ENCODE peak calls at places on chromosomes 4 and X, in nine cellular contexts. I is NCI-H1694; N is activated CD4-positive, alpha-beta memory T cell treated with anti-CD3 and anti-CD28 coated beads for 36 hours; Q is activated T-helper 1 cell treated with Interleukin-2 at 50 U/mL for 16 hours; M is neural progenitor cell; L is NAMALWA; P is NCI-H1417; E is MM.1S; R is ACHN. U is an unnamed sample.

GRCh38 chrX:133350751-133351150 is 64.5 kb downstream of the GPC4 start:
- DNase-seq in I (no peak), N (no peak), Q (no peak), M (no peak), L (no peak), P (no peak), E (no peak), R (no peak), U (no peak)

GRCh38 chr4:152434011-152434410 is 101.9 kb downstream of the FBXW7 start:
- DNase-seq in I (no peak), N (no peak), Q (no peak), M (no peak), L (peak), P (no peak), E (no peak), R (no peak), U (no peak)

GRCh38 chr4:118400362-118400761 is 47.6 kb upstream of the PRSS12 start:
- DNase-seq in I (no peak), N (no peak), Q (no peak), M (no peak), L (no peak), P (no peak), E (no peak), R (no peak), U (no peak)

GRCh38 chrX:150680974-150681373 is 12.2 kb upstream of the MTMR1 start:
- DNase-seq in I (no peak), N (peak), Q (no peak), M (peak), L (peak), P (peak), E (no peak), R (peak), U (no peak)

GRCh38 chrX:49754238-49754857 is 58.6 kb upstream of the PAGE1 start:
- DNase-seq in I (peak), N (peak), Q (peak), M (peak), L (peak), P (peak), E (peak), R (peak), U (peak)

GRCh38 chr4:161522031-161522430 is 641.8 kb downstream of the FSTL5 start:
- DNase-seq in I (no peak), N (no peak), Q (no peak), M (no peak), L (no peak), P (no peak), E (no peak), R (no peak), U (no peak)

GRCh38 chr4:113328514-113328913 is 279.1 kb downstream of the ANK2 start:
- DNase-seq in I (no peak), N (peak), Q (no peak), M (peak), L (peak), P (no peak), E (no peak), R (peak), U (no peak)

GRCh38 chrX:68934922-68935321 is 106.1 kb downstream of the EFNB1 start:
- DNase-seq in I (no peak), N (no peak), Q (no peak), M (no peak), L (no peak), P (no peak), E (no peak), R (no peak), U (no peak)

GRCh38 chrX:94524867-94525266 is 850.9 kb downstream of the FAM133A start:
- DNase-seq in I (no peak), N (no peak), Q (no peak), M (no peak), L (peak), P (no peak), E (peak), R (peak), U (no peak)

GRCh38 chrX:48785525-48786214 is 720 bp upstream of the GATA1 start:
- DNase-seq in I (no peak), N (no peak), Q (no peak), M (no peak), L (no peak), P (no peak), E (no peak), R (no peak), U (no peak)

GRCh38 chrX:12878536-12878935 is 11.7 kb downstream of the TLR7 start:
- DNase-seq in I (no peak), N (no peak), Q (no peak), M (no peak), L (no peak), P (no peak), E (no peak), R (no peak), U (no peak)

GRCh38 chr4:1523907-1524636 is 117.8 kb upstream of the NKX1-1 start:
- DNase-seq in I (no peak), N (no peak), Q (no peak), M (peak), L (no peak), P (no peak), E (no peak), R (no peak), U (no peak)

GRCh38 chrX:132776486-132777210 is 181.8 kb downstream of the HS6ST2 start:
- DNase-seq in I (no peak), N (peak), Q (no peak), M (no peak), L (peak), P (no peak), E (no peak), R (no peak), U (no peak)

GRCh38 chrX:113512700-113513395 is 672.2 kb upstream of the AMOT start:
- DNase-seq in I (no peak), N (no peak), Q (no peak), M (no peak), L (no peak), P (no peak), E (no peak), R (peak), U (no peak)

GRCh38 chrX:15146515-15146914 is 123.4 kb downstream of the ASB9 start:
- DNase-seq in I (no peak), N (peak), Q (no peak), M (peak), L (peak), P (no peak), E (no peak), R (no peak), U (no peak)

GRCh38 chr4:183142566-183143545 is 43.8 kb downstream of the WWC2 start:
- DNase-seq in I (no peak), N (no peak), Q (no peak), M (no peak), L (no peak), P (no peak), E (no peak), R (peak), U (no peak)

GRCh38 chr4:1882850-1883271 is 11.7 kb downstream of the NSD2 start:
- DNase-seq in I (no peak), N (no peak), Q (no peak), M (no peak), L (no peak), P (no peak), E (no peak), R (no peak), U (no peak)

GRCh38 chr4:5448286-5448685 is 260.1 kb downstream of the EVC2 start:
- DNase-seq in I (no peak), N (no peak), Q (no peak), M (no peak), L (no peak), P (no peak), E (no peak), R (no peak), U (no peak)

GRCh38 chr4:9704551-9705332 is 76.7 kb upstream of the DRD5 start:
- DNase-seq in I (no peak), N (peak), Q (no peak), M (no peak), L (no peak), P (no peak), E (no peak), R (no peak), U (no peak)

GRCh38 chr4:168731006-168731636 is 234.3 kb downstream of the PALLD start:
- DNase-seq in I (no peak), N (no peak), Q (no peak), M (no peak), L (no peak), P (peak), E (no peak), R (no peak), U (no peak)

GRCh38 chr4:66568001-66568400 is 897.7 kb upstream of the EPHA5 start:
- DNase-seq in I (no peak), N (no peak), Q (no peak), M (no peak), L (no peak), P (no peak), E (no peak), R (no peak), U (no peak)

GRCh38 chr4:1910643-1911042 is 39.5 kb downstream of the NSD2 start:
- DNase-seq in I (peak), N (peak), Q (no peak), M (peak), L (peak), P (peak), E (peak), R (peak), U (no peak)

GRCh38 chrX:139762400-139763183 is 54.6 kb upstream of the MCF2 start:
- DNase-seq in I (no peak), N (no peak), Q (no peak), M (no peak), L (no peak), P (no peak), E (no peak), R (no peak), U (no peak)

GRCh38 chr4:16827762-16828724 is 70.4 kb downstream of the LDB2 start:
- DNase-seq in I (no peak), N (no peak), Q (no peak), M (peak), L (no peak), P (no peak), E (no peak), R (no peak), U (no peak)

GRCh38 chr4:169254546-169254983 is 16.2 kb downstream of the SH3RF1 start:
- DNase-seq in I (no peak), N (no peak), Q (no peak), M (no peak), L (no peak), P (no peak), E (no peak), R (peak), U (no peak)

GRCh38 chr4:4420421-4420820 is 33.5 kb downstream of the NSG1 start:
- DNase-seq in I (no peak), N (no peak), Q (no peak), M (no peak), L (no peak), P (no peak), E (no peak), R (no peak), U (no peak)

GRCh38 chr4:82525287-82525898 is 36.4 kb downstream of the TMEM150C start:
- DNase-seq in I (no peak), N (no peak), Q (no peak), M (no peak), L (no peak), P (no peak), E (no peak), R (no peak), U (no peak)

GRCh38 chr4:141713185-141713584 is 76.8 kb downstream of the IL15 start:
- DNase-seq in I (no peak), N (no peak), Q (no peak), M (no peak), L (no peak), P (no peak), E (no peak), R (peak), U (no peak)

GRCh38 chr4:912548-913279 is 19.4 kb downstream of the GAK start:
- DNase-seq in I (no peak), N (no peak), Q (no peak), M (no peak), L (no peak), P (no peak), E (no peak), R (no peak), U (no peak)

GRCh38 chrX:130902783-130903613 is at the start of gene ENOX2:
- DNase-seq in I (peak), N (peak), Q (peak), M (peak), L (peak), P (peak), E (peak), R (peak), U (peak)

GRCh38 chr4:98669577-98669976 is 11.2 kb upstream of the TSPAN5 start:
- DNase-seq in I (no peak), N (no peak), Q (no peak), M (no peak), L (no peak), P (no peak), E (no peak), R (no peak), U (no peak)

GRCh38 chr4:6562931-6563901 is 11.8 kb upstream of the MAN2B2 start:
- DNase-seq in I (no peak), N (no peak), Q (no peak), M (peak), L (no peak), P (no peak), E (no peak), R (no peak), U (no peak)

GRCh38 chrX:149647505-149647904 is 15.9 kb upstream of the TMEM185A start:
- DNase-seq in I (no peak), N (no peak), Q (no peak), M (no peak), L (no peak), P (no peak), E (no peak), R (no peak), U (no peak)

GRCh38 chr4:177479063-177479462 is 36.8 kb upstream of the AGA start:
- DNase-seq in I (no peak), N (no peak), Q (no peak), M (no peak), L (no peak), P (no peak), E (no peak), R (no peak), U (no peak)

GRCh38 chr4:87540176-87541058 is 11.2 kb upstream of the SPARCL1 start:
- DNase-seq in I (no peak), N (no peak), Q (no peak), M (no peak), L (no peak), P (no peak), E (no peak), R (no peak), U (no peak)

GRCh38 chrX:74293343-74293946 is 10.5 kb upstream of the ZCCHC13 start:
- DNase-seq in I (peak), N (peak), Q (peak), M (peak), L (peak), P (peak), E (peak), R (peak), U (peak)

GRCh38 chr4:14096406-14096965 is 469.0 kb upstream of the BOD1L1 start:
- DNase-seq in I (no peak), N (no peak), Q (no peak), M (no peak), L (no peak), P (no peak), E (no peak), R (no peak), U (no peak)

U was measured in T follicular helper cell.